ENCODE peak calls at places on chromosomes 2 and 18, in eight cellular contexts. W is RPMI7951; Z is sigmoid colon; B is HS-5; S is HTR-8/SVneo; V is activated T-cell treated with anti-CD3 and anti-CD28 coated beads for 1 hour; E is SIG-M5; D is activated CD4-positive, alpha-beta T cell treated with anti-CD3 and anti-CD28 coated beads, Interleukin-2, amount 50 U/mL, for 4 hours. H is an unnamed sample.

GRCh38 chr2:29580223-29580622 is 341.2 kb downstream of the ALK start:
- DNase-seq in E (no peak), S (no peak), B (no peak), Z (no peak), W (no peak), V (no peak), D (no peak), H (no peak)

GRCh38 chr2:74779587-74780135 is 54.3 kb upstream of the HK2 start:
- DNase-seq in E (no peak), S (no peak), B (no peak), W (no peak), V (no peak), D (no peak), Z (no peak), H (no peak)

GRCh38 chr2:33681333-33681732 is 82.2 kb upstream of the FAM98A start:
- DNase-seq in S (peak; percentile 19), V (no peak), Z (no peak), E (no peak), B (no peak), W (peak; percentile 59), D (no peak), H (no peak)

GRCh38 chr2:158740591-158740990 is 54.5 kb upstream of the DAPL1 start:
- DNase-seq in E (no peak), S (no peak), V (no peak), B (peak; percentile 35), W (peak; percentile 52), Z (no peak), D (no peak), H (no peak)

GRCh38 chr2:66013456-66013855 is 421.5 kb upstream of the MEIS1 start:
- DNase-seq in E (no peak), S (no peak), B (no peak), W (no peak), V (no peak), D (no peak), Z (no peak), H (no peak)

GRCh38 chr2:84881581-84882414 is 914 bp upstream of the TRABD2A start:
- DNase-seq in Z (peak; percentile 81), S (peak; percentile 79), D (peak; percentile 84), E (no peak), B (peak; percentile 70), V (peak; percentile 80), W (peak; percentile 82), H (peak; percentile 21)

GRCh38 chr2:28595323-28595722 is 99.5 kb downstream of the PLB1 start:
- DNase-seq in Z (no peak), B (no peak), W (no peak), S (no peak), E (no peak), V (no peak), D (no peak), H (no peak)

GRCh38 chr2:34949316-34949715 is 1350.2 kb upstream of the FAM98A start:
- DNase-seq in E (no peak), B (no peak), D (no peak), Z (no peak), W (no peak), S (no peak), V (no peak), H (no peak)

GRCh38 chr18:42477261-42477660 is 522.2 kb downstream of the PIK3C3 start:
- DNase-seq in V (no peak), Z (no peak), S (no peak), D (no peak), E (no peak), W (no peak), B (no peak), H (no peak)

GRCh38 chr18:32769242-32770180 is 3.3 kb downstream of the KLHL14 start:
- DNase-seq in V (no peak), Z (no peak), E (no peak), D (no peak), B (no peak), S (no peak), W (no peak), H (no peak)

GRCh38 chr2:64374686-64375085 is 79.3 kb upstream of the LGALSL start:
- DNase-seq in D (no peak), E (no peak), S (no peak), V (no peak), W (no peak), B (no peak), Z (no peak), H (no peak)

GRCh38 chr2:158753561-158754302 is 41.4 kb upstream of the DAPL1 start:
- DNase-seq in D (no peak), W (peak; percentile 57), S (peak; percentile 71), V (no peak), Z (no peak), E (no peak), B (peak; percentile 36), H (peak; percentile 5)

GRCh38 chr2:30959653-30960052 is 152.4 kb upstream of the CAPN13 start:
- DNase-seq in S (no peak), Z (no peak), V (no peak), D (no peak), E (no peak), W (no peak), B (no peak), H (no peak)

GRCh38 chr2:138491495-138491862 is 10.1 kb upstream of the SPOPL start:
- DNase-seq in S (no peak), E (no peak), D (no peak), W (no peak), V (no peak), B (no peak), Z (no peak), H (no peak)

GRCh38 chr2:218895758-218896500 is 15.3 kb downstream of the WNT10A start:
- DNase-seq in B (no peak), W (peak; percentile 42), D (no peak), S (no peak), V (no peak), Z (no peak), E (no peak), H (no peak)

H was measured in GF-D8.